ENCODE peak calls at places on chromosome 12, in nine cellular contexts. Q, J, K, N, C, S, B, P and T are unnamed samples.
A peak's percentile ranks its signal among the peaks of the same experiment; 100 is the strongest.

GRCh38 chr12:69123909-69124638 is 115.3 kb upstream of the CPSF6 start:
- DNase-seq in Q (no peak), J (no peak), K (no peak), N (no peak), C (no peak), S (no peak), B (no peak), P (no peak), T (no peak)

GRCh38 chr12:40016960-40017359 is 88.9 kb downstream of the SLC2A13 start:
- DNase-seq in Q (peak; percentile 40), J (no peak), K (peak; percentile 81), N (no peak), C (no peak), S (no peak), B (peak; percentile 98), P (no peak), T (no peak)

GRCh38 chr12:53044052-53044581 is 5.7 kb upstream of the TNS2 start:
- DNase-seq in Q (no peak), J (peak; percentile 72), K (no peak), N (no peak), C (no peak), S (no peak), B (no peak), P (no peak), T (no peak)

GRCh38 chr12:50641566-50641965 is 122.3 kb upstream of the ATF1 start:
- DNase-seq in Q (no peak), J (no peak), K (no peak), N (no peak), C (no peak), S (no peak), B (no peak), P (no peak), T (no peak)

GRCh38 chr12:53786411-53786810 is 34.6 kb upstream of the CISTR start:
- DNase-seq in Q (no peak), J (no peak), K (no peak), N (no peak), C (no peak), S (no peak), B (no peak), P (no peak), T (no peak)

GRCh38 chr12:79296128-79296527 is 394.6 kb downstream of the PAWR start:
- DNase-seq in Q (no peak), J (no peak), K (no peak), N (no peak), C (no peak), S (no peak), B (no peak), P (no peak), T (no peak)

GRCh38 chr12:6570264-6570887 is 2.3 kb upstream of the NOP2 start:
- DNase-seq in Q (peak; percentile 25), J (peak; percentile 63), K (peak; percentile 27), N (no peak), C (no peak), S (no peak), B (peak; percentile 61), P (peak; percentile 67), T (no peak)

GRCh38 chr12:76470028-76470939 is 89.3 kb downstream of the OSBPL8 start:
- DNase-seq in Q (peak; percentile 96), J (no peak), K (peak; percentile 92), N (peak; percentile 67), C (no peak), S (peak; percentile 84), B (peak; percentile 84), P (no peak), T (no peak)

GRCh38 chr12:45577844-45578399 is 151.6 kb upstream of the ARID2 start:
- DNase-seq in Q (no peak), J (no peak), K (peak; percentile 46), N (no peak), C (no peak), S (no peak), B (no peak), P (no peak), T (no peak)

GRCh38 chr12:64400041-64400440 is 4.2 kb upstream of the XPOT start:
- DNase-seq in Q (peak; percentile 89), J (no peak), K (peak; percentile 70), N (no peak), C (no peak), S (no peak), B (no peak), P (no peak), T (no peak)

GRCh38 chr12:55847033-55847432 is 4.3 kb upstream of the MMP19 start:
- DNase-seq in Q (peak; percentile 86), J (no peak), K (peak; percentile 67), N (no peak), C (no peak), S (peak; percentile 40), B (peak; percentile 91), P (peak; percentile 46), T (peak; percentile 92)

GRCh38 chr12:106046301-106046846 is 92.4 kb downstream of the NUAK1 start:
- DNase-seq in Q (no peak), J (no peak), K (no peak), N (no peak), C (no peak), S (no peak), B (no peak), P (no peak), T (no peak)

GRCh38 chr12:66960704-66961690 is 282.1 kb upstream of the GRIP1 start:
- DNase-seq in Q (no peak), J (no peak), K (no peak), N (no peak), C (no peak), S (no peak), B (no peak), P (no peak), T (no peak)

GRCh38 chr12:69966839-69967238 is 141.8 kb downstream of the MYRFL start:
- DNase-seq in Q (peak; percentile 8), J (no peak), K (peak; percentile 50), N (no peak), C (no peak), S (no peak), B (no peak), P (no peak), T (no peak)

GRCh38 chr12:96719671-96720362 is 187.2 kb upstream of the NEDD1 start:
- DNase-seq in Q (peak; percentile 41), J (no peak), K (peak; percentile 25), N (no peak), C (no peak), S (no peak), B (peak; percentile 45), P (peak; percentile 13), T (no peak)

GRCh38 chr12:64577046-64577445 is 33.2 kb upstream of the RASSF3 start:
- DNase-seq in Q (no peak), J (no peak), K (no peak), N (no peak), C (no peak), S (no peak), B (no peak), P (no peak), T (no peak)

GRCh38 chr12:59736786-59737185 is 141.0 kb downstream of the SLC16A7 start:
- DNase-seq in Q (peak; percentile 91), J (no peak), K (peak; percentile 88), N (peak; percentile 40), C (no peak), S (peak; percentile 83), B (peak; percentile 89), P (no peak), T (no peak)

GRCh38 chr12:89756638-89757321 is 48.1 kb upstream of the ATP2B1 start:
- DNase-seq in Q (peak; percentile 99), J (peak; percentile 54), K (peak; percentile 99), N (peak; percentile 83), C (no peak), S (peak; percentile 98), B (peak; percentile 99), P (peak; percentile 46), T (no peak)

GRCh38 chr12:48865141-48865440 is 579 bp downstream of the RND1 start:
- DNase-seq in Q (no peak), J (no peak), K (no peak), N (no peak), C (no peak), S (no peak), B (no peak), P (no peak), T (no peak)

GRCh38 chr12:45329238-45329637 is 113.3 kb downstream of the ANO6 start:
- DNase-seq in Q (peak; percentile 53), J (no peak), K (peak; percentile 53), N (no peak), C (no peak), S (no peak), B (no peak), P (no peak), T (no peak)

GRCh38 chr12:12081836-12082497 is 11.2 kb downstream of the BCL2L14 start:
- DNase-seq in Q (peak; percentile 44), J (peak; percentile 70), K (peak; percentile 68), N (peak; percentile 45), C (no peak), S (no peak), B (peak; percentile 77), P (no peak), T (no peak)